ENCODE peak calls at places on chromosomes 4 and X, in nine cellular contexts. D is T-cell; P is NCI-H774; X is stimulated activated effector memory CD8-positive, alpha-beta T cell treated with anti-CD3 and anti-CD28 coated beads, Interleukin-12 subunit alpha, Interleukin-12 subunit beta, amount 100 ng/mL, for 72 hours; N is heart left ventricle; L is caudate nucleus; V is foreskin fibroblast; U is tibial artery; H is OCI-LY7. Q is an unnamed sample.
A peak's percentile ranks its signal among the peaks of the same experiment; 100 is the strongest.

GRCh38 chr4:89492476-89493110 is 185.0 kb upstream of the GPRIN3 start:
- DNase-seq in H (no peak), X (no peak), D (no peak), V (peak; percentile 87), N (no peak), P (no peak), U (no peak), L (no peak), Q (no peak)

GRCh38 chr4:55321707-55322264 is 24.3 kb upstream of the SRD5A3 start:
- DNase-seq in X (peak; percentile 73), N (peak; percentile 76), H (peak; percentile 70), D (no peak), U (peak; percentile 81), V (peak; percentile 88), L (peak; percentile 45), P (peak; percentile 60), Q (peak; percentile 79)

GRCh38 chr4:180059216-180059881 is 2183.9 kb upstream of the TENM3 start:
- DNase-seq in P (no peak), X (no peak), U (no peak), V (peak; percentile 5), L (peak; percentile 39), H (no peak), N (no peak), D (no peak), Q (no peak)

GRCh38 chrX:97563531-97564133 is 679.9 kb downstream of the RPA4 start:
- DNase-seq in D (peak; percentile 28), N (peak; percentile 52), U (peak; percentile 20), V (peak; percentile 54), X (peak; percentile 48), P (peak; percentile 4), H (peak; percentile 52), L (no peak), Q (peak; percentile 18)

GRCh38 chr4:40194602-40195161 is 2.1 kb upstream of the RHOH start:
- DNase-seq in X (peak; percentile 67), U (no peak), V (peak; percentile 43), H (peak; percentile 72), P (no peak), D (peak; percentile 61), L (no peak), N (no peak), Q (no peak)

GRCh38 chrX:10199212-10199611 is 42.4 kb downstream of the CLCN4 start:
- DNase-seq in L (no peak), P (no peak), H (peak; percentile 78), X (no peak), N (peak; percentile 61), V (peak; percentile 57), D (no peak), U (peak; percentile 44), Q (no peak)

GRCh38 chr4:100421356-100421978 is 96.4 kb downstream of the EMCN start:
- DNase-seq in P (no peak), D (no peak), N (no peak), L (no peak), H (peak; percentile 9), X (no peak), U (no peak), V (peak; percentile 66), Q (peak; percentile 16)

GRCh38 chr4:101356928-101357327 is 9.6 kb upstream of the PPP3CA start:
- DNase-seq in X (no peak), P (no peak), V (peak; percentile 96), N (no peak), H (no peak), U (no peak), L (no peak), D (no peak), Q (no peak)

GRCh38 chr4:165627128-165627527 is 245.9 kb upstream of the TLL1 start:
- DNase-seq in X (no peak), U (no peak), P (no peak), H (no peak), V (no peak), N (no peak), L (no peak), D (no peak), Q (no peak)

GRCh38 chrX:69060631-69061408 is 104.4 kb downstream of the PJA1 start:
- DNase-seq in H (no peak), X (no peak), L (no peak), D (no peak), P (no peak), U (peak; percentile 22), N (peak; percentile 54), V (peak; percentile 24), Q (no peak)

GRCh38 chr4:140151700-140152014 is 2.3 kb downstream of the MAML3 start:
- DNase-seq in P (peak; percentile 72), U (peak; percentile 84), N (peak; percentile 87), D (no peak), H (peak; percentile 82), L (no peak), X (no peak), V (peak; percentile 87), Q (peak; percentile 88)

GRCh38 chrX:134821370-134821769 is 163.1 kb upstream of the PLAC1 start:
- DNase-seq in L (no peak), U (peak; percentile 19), N (peak; percentile 41), H (no peak), V (peak; percentile 53), P (no peak), D (no peak), X (no peak), Q (peak; percentile 3)

GRCh38 chr4:146032234-146032860 is 93.7 kb upstream of the ZNF827 start:
- DNase-seq in U (no peak), P (no peak), N (no peak), L (no peak), X (no peak), H (peak; percentile 44), V (no peak), D (no peak), Q (no peak)

GRCh38 chr4:155995069-155995468 is 41.4 kb upstream of the CTSO start:
- DNase-seq in P (no peak), U (no peak), H (no peak), X (no peak), D (no peak), N (no peak), L (no peak), V (no peak), Q (no peak)

GRCh38 chr4:76597423-76597979 is 162.5 kb downstream of the SHROOM3 start:
- DNase-seq in H (no peak), N (no peak), X (no peak), D (no peak), V (no peak), P (no peak), L (no peak), U (no peak), Q (no peak)

GRCh38 chrX:19673334-19674040 is 158.2 kb upstream of the MAP3K15 start:
- DNase-seq in N (peak; percentile 67), L (peak; percentile 10), V (peak; percentile 94), P (no peak), H (no peak), X (no peak), D (no peak), U (peak; percentile 51), Q (peak; percentile 2)

GRCh38 chrX:54180403-54180802 is 2.7 kb downstream of the FAM120C start:
- DNase-seq in D (no peak), V (peak; percentile 45), H (no peak), L (no peak), X (no peak), P (no peak), U (no peak), N (no peak), Q (no peak)

GRCh38 chr4:93066746-93067145 is 761.8 kb upstream of the ATOH1 start:
- DNase-seq in P (no peak), V (peak; percentile 42), H (no peak), N (no peak), L (no peak), D (no peak), X (no peak), U (no peak), Q (no peak)

GRCh38 chr4:19327364-19327763 is 924.3 kb upstream of the SLIT2 start:
- DNase-seq in X (no peak), N (no peak), L (no peak), V (peak; percentile 54), D (no peak), H (no peak), U (no peak), P (no peak), Q (no peak)

GRCh38 chrX:39729834-39730670 is 367.7 kb downstream of the BCOR start:
- DNase-seq in X (no peak), P (no peak), U (no peak), H (no peak), V (no peak), D (no peak), N (no peak), L (peak; percentile 35), Q (no peak)

GRCh38 chrX:39984191-39984956 is 113.4 kb downstream of the BCOR start:
- DNase-seq in H (no peak), V (peak; percentile 16), N (peak; percentile 51), L (no peak), U (no peak), D (no peak), X (no peak), P (no peak), Q (peak; percentile 46)

GRCh38 chr4:3013839-3014350 is 50.5 kb downstream of the GRK4 start:
- DNase-seq in H (no peak), N (no peak), P (no peak), X (peak; percentile 63), U (no peak), D (no peak), V (no peak), L (no peak), Q (no peak)

GRCh38 chr4:100049872-100050271 is 99.8 kb upstream of the H2AZ1 start:
- DNase-seq in P (no peak), X (no peak), H (no peak), D (no peak), L (no peak), V (no peak), U (no peak), N (no peak), Q (no peak)

GRCh38 chr4:110610940-110611785 is 11.7 kb downstream of the PITX2 start:
- DNase-seq in V (peak; percentile 44), P (no peak), H (no peak), D (no peak), U (no peak), L (no peak), N (no peak), X (no peak), Q (no peak)

GRCh38 chr4:46179356-46179755 is 55.5 kb upstream of the GABRG1 start:
- DNase-seq in X (no peak), U (no peak), V (no peak), H (no peak), N (no peak), D (no peak), P (no peak), L (no peak), Q (no peak)

GRCh38 chr4:84232311-84233095 is 266.6 kb downstream of the NKX6-1 start:
- DNase-seq in L (no peak), X (no peak), U (no peak), V (no peak), P (no peak), D (no peak), H (no peak), N (no peak), Q (no peak)

GRCh38 chrX:107684956-107685385 is 56.7 kb downstream of the PRPS1 start:
- DNase-seq in H (no peak), X (no peak), D (no peak), V (peak; percentile 52), N (peak; percentile 80), L (no peak), U (peak; percentile 91), P (no peak), Q (no peak)

GRCh38 chr4:151251922-151252321 is 25.0 kb upstream of the PRSS48 start:
- DNase-seq in U (no peak), N (no peak), P (no peak), V (no peak), L (no peak), D (no peak), H (no peak), X (no peak), Q (no peak)

GRCh38 chr4:108168672-108169562 is at the start of gene LEF1:
- DNase-seq in U (no peak), D (peak; percentile 68), V (peak; percentile 69), H (peak; percentile 85), N (peak; percentile 28), X (peak; percentile 65), L (peak; percentile 20), P (no peak), Q (no peak)

Q was measured in NCI-H1694.